ENCODE peak calls at places on chromosomes 16 and 17, in ten cellular contexts. E is CD8-positive, alpha-beta T cell; A is cardiac muscle cell; P is AG04449; J is sigmoid colon; Q is fibroblast of pulmonary artery; D is AG10803; G is pancreas; I is astrocyte of the cerebellum; X is A673. B is an unnamed sample.

GRCh38 chr16:4314532-4315184 is 1.2 kb upstream of the GLIS2 start:
- DNase-seq in A (peak), I (no peak), J (peak), E (no peak), P (no peak), G (peak), D (peak), Q (peak), X (peak), B (no peak)

GRCh38 chr16:2468725-2469398 is 2.2 kb upstream of the NTN3 start:
- DNase-seq in I (no peak), A (no peak), D (no peak), E (peak), X (peak), J (no peak), G (no peak), Q (no peak), P (no peak), B (no peak)

GRCh38 chr17:19321481-19322128 is 40.9 kb downstream of the B9D1 start:
- DNase-seq in X (no peak), D (no peak), E (no peak), A (no peak), Q (no peak), J (peak), I (no peak), G (no peak), P (no peak), B (no peak)

GRCh38 chr17:76840443-76840767 is 27.8 kb upstream of the MGAT5B start:
- DNase-seq in X (no peak), A (no peak), G (no peak), P (no peak), Q (no peak), I (no peak), E (no peak), J (no peak), D (no peak), B (no peak)

GRCh38 chr16:61057635-61058034 is 978.6 kb downstream of the CDH8 start:
- DNase-seq in J (no peak), Q (no peak), I (no peak), E (no peak), A (no peak), D (no peak), P (no peak), X (no peak), G (no peak), B (no peak)

GRCh38 chr17:64625541-64625940 is 36.6 kb downstream of the SMURF2 start:
- DNase-seq in D (no peak), I (no peak), P (no peak), E (no peak), Q (no peak), A (no peak), X (no peak), G (no peak), J (no peak), B (no peak)

GRCh38 chr16:67541391-67542263 is 13.0 kb downstream of the RIPOR1 start:
- DNase-seq in P (no peak), D (no peak), Q (no peak), A (no peak), G (peak), J (no peak), I (no peak), E (no peak), X (no peak), B (no peak)

GRCh38 chr16:4801962-4802658 is at the start of gene ROGDI:
- DNase-seq in D (peak), Q (peak), E (peak), J (peak), X (peak), I (peak), G (peak), P (no peak), A (peak), B (no peak)

GRCh38 chr16:24539850-24540484 is 601 bp downstream of the RBBP6 start:
- DNase-seq in I (no peak), J (peak), A (peak), Q (peak), D (peak), P (no peak), X (peak), E (no peak), G (peak), B (no peak)

GRCh38 chr16:20316715-20317114 is 10.6 kb downstream of the GP2 start:
- DNase-seq in D (no peak), G (no peak), A (no peak), P (no peak), E (no peak), Q (no peak), X (no peak), J (no peak), I (no peak), B (no peak)

GRCh38 chr16:49407873-49408565 is 34.4 kb downstream of the C16orf78 start:
- DNase-seq in D (peak), J (peak), Q (peak), X (peak), I (peak), A (peak), E (peak), P (peak), G (peak), B (peak)

GRCh38 chr16:8849411-8850011 is 19.3 kb downstream of the CARHSP1 start:
- DNase-seq in G (no peak), A (peak), J (no peak), E (no peak), X (no peak), D (no peak), P (no peak), Q (peak), I (no peak), B (no peak)

GRCh38 chr16:51538707-51539604 is 387.9 kb upstream of the SALL1 start:
- DNase-seq in J (no peak), I (peak), D (peak), P (peak), E (no peak), A (peak), Q (peak), X (peak), G (no peak), B (peak)

GRCh38 chr17:76276461-76277299 is 11.5 kb downstream of the UBALD2 start:
- DNase-seq in A (no peak), P (no peak), E (no peak), G (no peak), I (no peak), J (no peak), X (no peak), D (peak), Q (no peak), B (no peak)

GRCh38 chr16:77834600-77834963 is 46.2 kb downstream of the VAT1L start:
- DNase-seq in A (peak), G (no peak), Q (peak), I (peak), D (peak), X (no peak), P (peak), E (no peak), J (no peak), B (peak)

GRCh38 chr17:297758-298157 is 54.8 kb downstream of the RPH3AL start:
- DNase-seq in G (no peak), X (no peak), J (peak), A (no peak), E (no peak), P (no peak), I (no peak), D (no peak), Q (no peak), B (no peak)

GRCh38 chr16:87723224-87723619 is 42.6 kb downstream of the KLHDC4 start:
- DNase-seq in J (no peak), D (peak), I (peak), E (no peak), Q (peak), A (peak), P (peak), X (peak), G (peak), B (peak)

GRCh38 chr17:8250101-8250500 is 1.0 kb downstream of the PFAS start:
- DNase-seq in G (no peak), A (no peak), X (no peak), I (no peak), Q (no peak), D (no peak), J (no peak), P (no peak), E (no peak), B (no peak)

GRCh38 chr16:88323546-88324330 is 59.0 kb upstream of the ZNF469 start:
- DNase-seq in X (no peak), G (no peak), Q (no peak), E (no peak), J (no peak), A (no peak), D (no peak), I (no peak), P (no peak), B (no peak)

GRCh38 chr17:55433629-55434422 is 12.2 kb upstream of the MMD start:
- DNase-seq in A (peak), I (peak), G (no peak), J (peak), Q (peak), P (peak), X (no peak), E (no peak), D (peak), B (peak)

GRCh38 chr17:1376061-1376460 is 24.0 kb downstream of the YWHAE start:
- DNase-seq in D (no peak), I (no peak), J (no peak), X (no peak), P (no peak), Q (no peak), E (no peak), A (no peak), G (no peak), B (no peak)

GRCh38 chr16:17803625-17804410 is 333.1 kb upstream of the XYLT1 start:
- DNase-seq in A (no peak), Q (peak), I (peak), D (peak), P (peak), X (no peak), J (no peak), G (no peak), E (no peak), B (no peak)

GRCh38 chr17:16507918-16508533 is 16.0 kb upstream of the LRRC75A start:
- DNase-seq in X (no peak), E (no peak), A (no peak), D (no peak), G (no peak), J (no peak), Q (no peak), I (no peak), P (no peak), B (no peak)

GRCh38 chr17:58527949-58528348 is 13.5 kb upstream of the MTMR4 start:
- DNase-seq in X (no peak), E (no peak), P (no peak), Q (peak), J (no peak), I (peak), G (no peak), D (no peak), A (peak), B (peak)

GRCh38 chr16:383326-384020 is 1.7 kb upstream of the PGAP6 start:
- DNase-seq in X (no peak), G (peak), P (no peak), Q (no peak), D (no peak), I (no peak), A (no peak), E (peak), J (no peak), B (no peak)

GRCh38 chr17:50354198-50354597 is 8.3 kb downstream of the XYLT2 start:
- DNase-seq in E (no peak), P (no peak), J (peak), Q (no peak), A (no peak), I (no peak), D (no peak), X (no peak), G (no peak), B (no peak)

GRCh38 chr16:71974068-71974818 is 26.0 kb downstream of the PKD1L3 start:
- DNase-seq in J (no peak), X (no peak), Q (no peak), E (no peak), A (no peak), D (no peak), I (no peak), G (no peak), P (no peak), B (no peak)

GRCh38 chr17:49223517-49224197 is 6.9 kb downstream of the PHOSPHO1 start:
- DNase-seq in I (no peak), P (no peak), G (peak), X (peak), J (no peak), D (no peak), E (peak), Q (peak), A (peak), B (no peak)

DNA sequence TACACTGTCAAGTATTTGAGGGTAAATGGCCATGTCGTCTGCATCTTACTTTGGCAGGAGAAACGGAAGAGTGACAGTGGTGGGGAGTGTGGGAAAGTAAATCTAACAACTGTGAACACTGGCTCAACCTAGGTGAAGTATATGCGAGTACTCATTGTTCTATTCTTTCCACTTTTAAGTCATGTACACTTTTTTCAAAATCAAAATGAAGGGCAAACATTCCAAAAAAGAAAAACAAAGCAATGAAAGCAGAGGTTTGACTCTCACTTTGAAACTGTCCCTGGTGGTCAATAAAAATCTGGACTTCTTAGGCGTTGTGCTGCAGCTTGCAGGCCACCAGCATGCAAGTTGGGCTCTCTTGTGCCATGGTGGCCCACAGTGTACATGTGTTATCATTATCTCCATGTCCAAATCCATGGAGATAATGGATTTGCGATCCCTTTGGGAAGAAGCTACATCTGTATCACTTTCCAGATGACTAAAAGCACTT is 32.7 kb downstream of the STAT5B start:
- DNase-seq in G (no peak), P (no peak), I (no peak), E (no peak), D (no peak), X (no peak), Q (no peak), A (no peak), J (peak), B (no peak)
- H3K4me3 ChIP-seq in G (no peak), P (no peak), I (no peak), E (no peak), D (no peak), X (no peak), Q (no peak), A (no peak), J (no peak), B (no peak)

GRCh38 chr17:74842599-74843351 is 16.9 kb downstream of the GRIN2C start:
- DNase-seq in Q (peak), D (peak), A (peak), G (peak), P (no peak), J (no peak), X (peak), E (no peak), I (no peak), B (no peak)
- TF ChIP-seq CTCF in Q (peak), D (peak), A (peak), G (peak), P (peak), J (peak), X (peak), E (peak), I (peak), B (peak)

GRCh38 chr17:56832446-56832845 is 1.3 kb downstream of the C17orf67 start:
- DNase-seq in P (no peak), G (no peak), X (no peak), A (no peak), J (no peak), I (no peak), E (no peak), Q (no peak), D (no peak), B (no peak)
- H3K4me3 ChIP-seq in P (peak), G (peak), X (peak), A (peak), J (peak), I (peak), E (peak), Q (peak), D (peak), B (no peak)

GRCh38 chr17:63495471-63495870 is 18.6 kb downstream of the ACE start:
- DNase-seq in D (no peak), P (no peak), A (no peak), X (no peak), Q (no peak), I (no peak), E (no peak), G (no peak), J (no peak), B (no peak)

GRCh38 chr17:63498621-63499195 is 21.8 kb downstream of the ACE start:
- DNase-seq in D (peak), X (no peak), P (peak), A (peak), Q (peak), J (no peak), G (no peak), E (no peak), I (no peak), B (no peak)

GRCh38 chr17:63496177-63496576 is 19.3 kb downstream of the ACE start:
- DNase-seq in J (no peak), E (no peak), I (no peak), X (no peak), P (no peak), A (no peak), G (no peak), D (no peak), Q (no peak), B (no peak)

GRCh38 chr17:63496663-63497400 is 20.0 kb downstream of the ACE start:
- DNase-seq in E (no peak), X (no peak), D (no peak), I (no peak), Q (no peak), P (no peak), J (no peak), A (no peak), G (no peak), B (no peak)

DNA sequence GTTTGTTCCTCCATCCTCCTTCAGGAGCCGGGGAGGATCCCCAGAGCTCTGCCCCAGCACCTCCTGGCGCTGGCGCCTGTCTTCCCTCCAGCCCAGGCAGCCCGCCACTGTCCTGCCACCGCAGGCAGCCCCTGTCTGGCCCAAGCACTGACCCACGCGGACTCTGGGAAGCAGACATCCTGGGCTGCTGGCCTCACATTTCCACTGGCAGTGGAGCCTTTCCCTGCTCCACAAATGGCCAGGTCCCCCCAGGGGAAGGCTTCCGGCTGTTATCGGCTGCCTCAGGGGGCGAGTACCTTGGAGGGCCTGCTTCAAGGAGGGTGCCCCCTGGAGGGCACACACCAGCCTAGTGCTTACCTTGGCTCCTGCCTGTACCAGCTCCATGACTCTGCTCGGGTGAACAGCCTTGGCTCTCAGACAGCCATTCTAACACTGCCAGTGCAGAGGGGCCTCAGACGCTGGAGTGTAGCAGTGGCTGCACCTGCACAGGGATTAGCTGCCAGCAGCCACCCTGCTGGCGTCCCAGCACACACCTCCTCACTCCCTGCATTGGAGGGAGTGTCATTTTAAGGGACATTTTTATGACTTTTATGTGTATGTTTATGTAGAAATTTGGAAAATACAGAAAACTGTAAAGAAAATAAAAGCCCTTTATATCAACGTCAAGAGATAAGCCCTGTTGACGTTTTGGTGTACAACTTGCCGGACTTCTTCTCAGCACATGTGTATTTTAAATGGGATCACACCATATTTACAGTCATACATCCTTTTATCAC is 21.0 kb downstream of the ACE start:
- DNase-seq in A (peak), D (no peak), P (no peak), E (no peak), G (no peak), Q (no peak), I (no peak), X (peak), J (no peak), B (peak)
- TF ChIP-seq CTCF in A (peak), D (peak), P (peak), E (no peak), G (no peak), Q (peak), I (peak), X (peak), J (no peak), B (peak)

GRCh38 chr16:11201498-11202259 is 54.3 kb downstream of the SOCS1 start:
- DNase-seq in A (peak), E (no peak), P (no peak), Q (peak), G (no peak), I (no peak), J (no peak), D (peak), X (peak), B (no peak)
- H3K4me3 ChIP-seq in A (no peak), E (no peak), P (peak), Q (no peak), G (no peak), I (no peak), J (no peak), D (no peak), X (no peak), B (no peak)

GRCh38 chr17:33712120-33712519 is 419.0 kb upstream of the ASIC2 start:
- DNase-seq in A (no peak), I (no peak), J (no peak), E (no peak), Q (no peak), D (no peak), X (no peak), P (no peak), G (no peak), B (no peak)
- TF ChIP-seq CTCF in A (no peak), I (no peak), J (no peak), E (no peak), Q (no peak), D (no peak), X (no peak), P (no peak), G (no peak), B (no peak)

GRCh38 chr16:27408012-27408601 is 6.1 kb downstream of the IL21R start:
- DNase-seq in D (peak), P (no peak), G (no peak), I (no peak), E (peak), J (no peak), Q (peak), X (no peak), A (peak), B (no peak)

GRCh38 chr16:27408602-27409031 is 6.6 kb downstream of the IL21R start:
- DNase-seq in G (no peak), P (no peak), J (no peak), A (no peak), E (no peak), I (no peak), X (no peak), Q (no peak), D (peak), B (no peak)

GRCh38 chr16:27407158-27407557 is 5.2 kb downstream of the IL21R start:
- DNase-seq in D (no peak), A (no peak), P (no peak), J (no peak), X (no peak), E (no peak), Q (no peak), I (no peak), G (no peak), B (no peak)

GRCh38 chr16:27405546-27406451 is 3.8 kb downstream of the IL21R start:
- DNase-seq in I (no peak), D (peak), E (peak), A (peak), X (no peak), G (no peak), P (no peak), J (no peak), Q (no peak), B (no peak)

GRCh38 chr16:27406729-27407128 is 4.8 kb downstream of the IL21R start:
- DNase-seq in E (no peak), D (no peak), Q (no peak), X (no peak), G (no peak), A (no peak), P (no peak), I (no peak), J (no peak), B (no peak)
- H3K4me3 ChIP-seq in E (peak), D (no peak), Q (no peak), X (no peak), G (no peak), A (no peak), P (no peak), I (no peak), J (no peak), B (no peak)

DNA sequence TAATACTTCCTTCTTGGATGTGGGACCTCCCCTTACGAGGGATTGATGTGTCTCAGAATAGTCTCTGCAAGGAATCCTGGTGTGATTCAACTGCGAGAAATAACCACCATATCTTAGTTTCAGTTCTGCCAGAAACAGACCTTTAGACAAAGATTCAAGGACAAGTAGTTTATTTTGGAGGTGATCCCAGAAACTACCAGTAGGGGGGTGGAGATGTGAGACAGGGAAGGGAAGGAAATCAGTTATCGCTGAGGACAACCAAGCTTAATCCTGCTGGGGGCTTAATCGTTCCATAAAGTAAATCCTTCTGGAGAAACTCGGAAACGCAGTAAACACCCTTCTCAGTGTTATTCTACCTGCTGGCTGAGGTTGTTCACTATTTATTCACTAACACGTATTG is 5.0 kb upstream of the SDR42E1 start:
- DNase-seq in J (no peak), E (no peak), G (no peak), X (peak), D (peak), Q (peak), I (peak), A (peak), P (no peak), B (no peak)
- TF ChIP-seq CTCF in J (no peak), E (no peak), G (peak), X (peak), D (peak), Q (peak), I (peak), A (peak), P (no peak), B (peak)